ENCODE peak calls at places on chromosomes 16 and 17, in six cellular contexts. F is NCI-H446, P is HTR-8/SVneo, Z is T-helper 1 cell, H is neural progenitor cell, C is cardiac muscle cell. K is an unnamed sample.

GRCh38 chr16:86293897-86294296 is 216.4 kb upstream of the FOXF1 start:
- DNase-seq in F (no peak), P (no peak), Z (no peak), H (no peak), C (no peak), K (no peak)

GRCh38 chr17:73397856-73398540 is 86.2 kb upstream of the CDC42EP4 start:
- DNase-seq in F (no peak), P (no peak), Z (no peak), H (no peak), C (no peak), K (no peak)

GRCh38 chr17:77609553-77610517 is 348.7 kb upstream of the TNRC6C start:
- DNase-seq in F (no peak), P (no peak), Z (peak), H (no peak), C (no peak), K (peak)

GRCh38 chr16:88844412-88845118 is 12.2 kb downstream of the GALNS start:
- DNase-seq in F (no peak), P (no peak), Z (no peak), H (peak), C (no peak), K (no peak)

GRCh38 chr16:80627108-80627507 is 86.3 kb downstream of the DYNLRB2 start:
- DNase-seq in F (no peak), P (no peak), Z (no peak), H (no peak), C (no peak), K (no peak)

GRCh38 chr17:7889166-7889584 is 586 bp downstream of the CHD3 start:
- DNase-seq in F (peak), P (peak), Z (no peak), H (peak), C (peak), K (peak)

GRCh38 chr16:73909529-73910035 is 387.0 kb upstream of the PSMD7 start:
- DNase-seq in F (no peak), P (no peak), Z (no peak), H (no peak), C (no peak), K (no peak)

GRCh38 chr17:17964710-17965109 is 7.5 kb downstream of the TOM1L2 start:
- DNase-seq in F (no peak), P (no peak), Z (no peak), H (no peak), C (no peak), K (no peak)

GRCh38 chr17:49910094-49910857 is 58.7 kb upstream of the DLX4 start:
- DNase-seq in F (no peak), P (no peak), Z (no peak), H (peak), C (peak), K (no peak)

GRCh38 chr16:19783363-19783762 is 65.3 kb downstream of the IQCK start:
- DNase-seq in F (peak), P (no peak), Z (no peak), H (no peak), C (peak), K (peak)

GRCh38 chr16:4217246-4218131 is 24.4 kb downstream of the SRL start:
- DNase-seq in F (peak), P (no peak), Z (no peak), H (peak), C (peak), K (no peak)

GRCh38 chr17:17063546-17064122 is 21.4 kb downstream of the MPRIP start:
- DNase-seq in F (no peak), P (peak), Z (no peak), H (no peak), C (no peak), K (no peak)

GRCh38 chr16:2702871-2703745 is 16.9 kb downstream of the PRSS27 start:
- DNase-seq in F (no peak), P (no peak), Z (no peak), H (no peak), C (no peak), K (no peak)

GRCh38 chr17:1488826-1489275 is 3.6 kb downstream of the MYO1C start:
- DNase-seq in F (no peak), P (no peak), Z (no peak), H (no peak), C (no peak), K (no peak)